ENCODE peak calls at places on chromosomes 3 and 15, in four cellular contexts. One of them, this sample, is unnamed.

GRCh38 chr3:73086071-73086494 is 24.6 kb downstream of the EBLN2 start:
- DNase-seq in breast epithelium: no peak
- DNase-seq in upper lobe of left lung: peak; percentile 51
- DNase-seq in Panc1: no peak
- DNase-seq in this sample: peak; percentile 42

GRCh38 chr3:57094606-57095005 is 34.1 kb downstream of the SPATA12 start:
- DNase-seq in upper lobe of left lung: no peak
- DNase-seq in Panc1: no peak
- DNase-seq in breast epithelium: no peak
- DNase-seq in this sample: no peak

GRCh38 chr3:61181874-61182273 is 69.4 kb downstream of the FHIT start:
- DNase-seq in upper lobe of left lung: no peak
- DNase-seq in Panc1: no peak
- DNase-seq in breast epithelium: no peak
- DNase-seq in this sample: no peak

GRCh38 chr3:13135811-13136321 is 62.6 kb upstream of the IQSEC1 start:
- DNase-seq in Panc1: no peak
- DNase-seq in upper lobe of left lung: peak; percentile 13
- DNase-seq in breast epithelium: no peak
- DNase-seq in this sample: no peak

GRCh38 chr15:75130597-75131268 is 70.9 kb upstream of the C15orf39 start:
- DNase-seq in upper lobe of left lung: no peak
- DNase-seq in breast epithelium: no peak
- DNase-seq in Panc1: no peak
- DNase-seq in this sample: peak; percentile 24

GRCh38 chr3:44596631-44597030 is 11.9 kb downstream of the ZNF660 start:
- DNase-seq in Panc1: no peak
- DNase-seq in upper lobe of left lung: no peak
- DNase-seq in breast epithelium: no peak
- DNase-seq in this sample: no peak

GRCh38 chr15:35583863-35584528 is 38.0 kb upstream of the DPH6 start:
- DNase-seq in Panc1: no peak
- DNase-seq in breast epithelium: no peak
- DNase-seq in upper lobe of left lung: no peak
- DNase-seq in this sample: no peak

GRCh38 chr3:147705626-147706025 is 296.5 kb downstream of the ZIC1 start:
- DNase-seq in breast epithelium: no peak
- DNase-seq in upper lobe of left lung: no peak
- DNase-seq in Panc1: no peak
- DNase-seq in this sample: no peak

GRCh38 chr3:38098376-38098723 is 38.6 kb downstream of the ACAA1 start:
- DNase-seq in Panc1: no peak
- DNase-seq in upper lobe of left lung: no peak
- DNase-seq in breast epithelium: no peak
- DNase-seq in this sample: no peak

GRCh38 chr3:16945330-16945729 is 60.6 kb downstream of the PLCL2 start:
- DNase-seq in Panc1: no peak
- DNase-seq in breast epithelium: no peak
- DNase-seq in upper lobe of left lung: no peak
- DNase-seq in this sample: no peak

GRCh38 chr15:70826634-70827033 is 27.3 kb downstream of the LARP6 start:
- DNase-seq in breast epithelium: no peak
- DNase-seq in upper lobe of left lung: peak; percentile 60
- DNase-seq in Panc1: peak; percentile 57
- DNase-seq in this sample: peak; percentile 24

GRCh38 chr3:27228805-27229204 is 140.4 kb downstream of the NEK10 start:
- DNase-seq in breast epithelium: no peak
- DNase-seq in upper lobe of left lung: no peak
- DNase-seq in Panc1: no peak
- DNase-seq in this sample: no peak

DNA sequence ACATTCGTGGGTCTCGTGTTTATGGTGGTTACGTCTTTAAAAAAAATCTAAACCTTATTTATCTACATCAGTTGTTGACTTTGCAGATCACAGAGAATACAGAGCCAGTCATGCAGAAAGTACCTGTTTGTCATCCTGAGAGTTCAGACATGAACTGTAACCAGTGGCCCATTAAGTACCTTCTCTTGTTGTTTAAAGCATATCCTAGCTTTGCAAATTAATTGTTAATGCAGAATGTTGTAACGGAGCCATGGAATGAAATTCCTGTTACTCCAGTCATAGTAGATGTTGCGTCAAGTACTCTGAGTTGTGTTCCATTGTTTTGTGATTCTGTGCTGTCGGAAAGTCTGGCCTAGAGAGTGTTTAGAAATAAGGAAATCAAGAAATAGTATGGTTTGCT is 205.2 kb downstream of the RBMS3 start:
- DNase-seq in breast epithelium: no peak
- DNase-seq in upper lobe of left lung: no peak
- DNase-seq in Panc1: no peak
- DNase-seq in this sample: no peak
- TF ChIP-seq POLR2AphosphoS5 in breast epithelium: no peak
- TF ChIP-seq POLR2AphosphoS5 in upper lobe of left lung: no peak
- TF ChIP-seq POLR2AphosphoS5 in Panc1: no peak
- TF ChIP-seq POLR2AphosphoS5 in this sample: peak; percentile 48

DNA sequence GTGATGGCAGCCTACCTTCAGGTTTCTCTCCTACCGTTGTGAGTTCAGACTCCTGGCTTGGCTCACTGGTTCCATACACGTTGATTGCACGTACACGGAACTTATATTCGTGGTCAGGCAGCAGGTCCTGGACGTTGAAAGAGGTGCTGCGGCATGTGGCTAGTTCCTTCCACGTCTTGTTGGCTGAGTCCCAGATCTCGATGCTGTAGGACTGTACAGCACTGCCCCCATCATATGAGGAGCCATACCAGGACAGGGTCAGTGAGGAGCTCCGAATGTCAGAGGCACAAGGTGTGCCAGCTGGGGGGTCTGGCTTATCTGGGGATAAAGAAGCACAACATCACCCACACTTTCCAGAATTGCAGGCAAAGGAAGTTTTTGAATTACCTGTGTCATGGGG is 72.3 kb upstream of the HACD2 start:
- DNase-seq in breast epithelium: no peak
- DNase-seq in upper lobe of left lung: no peak
- DNase-seq in Panc1: no peak
- DNase-seq in this sample: peak; percentile 37
- H3K4me1 ChIP-seq in breast epithelium: peaks cover 15% of the 10 kb centered on the region
- H3K4me1 ChIP-seq in upper lobe of left lung: peaks cover 98% of the 10 kb centered on the region
- H3K4me1 ChIP-seq in Panc1: no peaks in the 10 kb centered on the region
- H3K4me1 ChIP-seq in this sample: peaks cover 99% of the 10 kb centered on the region

GRCh38 chr3:155096303-155097008 is 16.3 kb downstream of the MME start:
- DNase-seq in breast epithelium: no peak
- DNase-seq in Panc1: no peak
- DNase-seq in upper lobe of left lung: no peak
- DNase-seq in this sample: no peak

GRCh38 chr3:155106059-155106458 is 25.9 kb downstream of the MME start:
- DNase-seq in upper lobe of left lung: no peak
- DNase-seq in breast epithelium: no peak
- DNase-seq in Panc1: no peak
- DNase-seq in this sample: no peak

GRCh38 chr3:155101398-155101797 is 21.3 kb downstream of the MME start:
- DNase-seq in upper lobe of left lung: no peak
- DNase-seq in Panc1: no peak
- DNase-seq in breast epithelium: no peak
- DNase-seq in this sample: no peak

GRCh38 chr3:155097009-155097349 is 16.9 kb downstream of the MME start:
- DNase-seq in upper lobe of left lung: no peak
- DNase-seq in Panc1: no peak
- DNase-seq in breast epithelium: no peak
- DNase-seq in this sample: no peak

DNA sequence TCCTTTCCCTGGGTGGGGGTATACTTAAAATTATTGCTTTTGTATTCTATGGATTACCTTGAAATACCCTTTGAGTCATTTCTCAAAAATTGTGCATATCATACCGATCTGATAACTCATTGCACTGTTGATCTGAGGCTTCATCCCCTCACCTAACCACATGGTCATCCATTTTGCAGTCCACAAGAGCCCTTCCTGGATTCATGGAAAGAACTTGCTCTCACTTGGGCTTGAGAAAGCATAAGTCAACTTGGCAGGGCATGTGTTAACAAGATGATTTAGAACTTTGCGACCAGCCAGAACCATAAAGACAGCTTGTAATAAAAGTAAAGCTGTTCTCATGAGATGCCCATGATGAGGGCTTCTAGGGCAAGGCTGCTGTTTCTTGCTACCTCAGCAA is 22.2 kb downstream of the MME start:
- DNase-seq in breast epithelium: no peak
- DNase-seq in Panc1: no peak
- DNase-seq in upper lobe of left lung: no peak
- DNase-seq in this sample: no peak
- H3K27ac ChIP-seq in breast epithelium: no peak overlapping the region
- H3K27ac ChIP-seq in Panc1: no peak overlapping the region
- H3K27ac ChIP-seq in upper lobe of left lung: no peak overlapping the region
- H3K27ac ChIP-seq in this sample: no peak overlapping the region

DNA sequence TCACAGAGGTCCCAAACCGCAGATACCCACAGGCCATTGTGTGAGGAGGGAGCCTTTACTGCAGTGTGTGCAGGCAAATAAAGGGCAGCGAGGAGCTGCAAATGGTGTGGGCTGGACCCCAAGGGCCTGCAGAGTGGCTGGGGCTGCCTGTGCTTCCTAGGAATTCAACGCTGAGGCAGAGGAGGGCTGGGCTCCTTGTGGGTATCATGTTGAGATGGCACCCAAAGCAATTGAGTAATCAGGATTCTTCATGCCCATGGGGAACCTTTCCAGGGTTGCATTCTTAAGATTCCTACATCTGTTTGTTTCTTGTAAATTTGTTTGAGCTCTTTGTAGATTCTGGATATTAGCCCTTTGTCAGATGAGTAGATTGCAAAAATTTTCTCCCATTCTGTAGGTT is 85.4 kb upstream of the LIPC start:
- DNase-seq in Panc1: no peak
- DNase-seq in breast epithelium: no peak
- DNase-seq in upper lobe of left lung: no peak
- DNase-seq in this sample: no peak
- TF ChIP-seq POLR2AphosphoS5 in Panc1: no peak
- TF ChIP-seq POLR2AphosphoS5 in breast epithelium: no peak
- TF ChIP-seq POLR2AphosphoS5 in upper lobe of left lung: no peak
- TF ChIP-seq POLR2AphosphoS5 in this sample: no peak

DNA sequence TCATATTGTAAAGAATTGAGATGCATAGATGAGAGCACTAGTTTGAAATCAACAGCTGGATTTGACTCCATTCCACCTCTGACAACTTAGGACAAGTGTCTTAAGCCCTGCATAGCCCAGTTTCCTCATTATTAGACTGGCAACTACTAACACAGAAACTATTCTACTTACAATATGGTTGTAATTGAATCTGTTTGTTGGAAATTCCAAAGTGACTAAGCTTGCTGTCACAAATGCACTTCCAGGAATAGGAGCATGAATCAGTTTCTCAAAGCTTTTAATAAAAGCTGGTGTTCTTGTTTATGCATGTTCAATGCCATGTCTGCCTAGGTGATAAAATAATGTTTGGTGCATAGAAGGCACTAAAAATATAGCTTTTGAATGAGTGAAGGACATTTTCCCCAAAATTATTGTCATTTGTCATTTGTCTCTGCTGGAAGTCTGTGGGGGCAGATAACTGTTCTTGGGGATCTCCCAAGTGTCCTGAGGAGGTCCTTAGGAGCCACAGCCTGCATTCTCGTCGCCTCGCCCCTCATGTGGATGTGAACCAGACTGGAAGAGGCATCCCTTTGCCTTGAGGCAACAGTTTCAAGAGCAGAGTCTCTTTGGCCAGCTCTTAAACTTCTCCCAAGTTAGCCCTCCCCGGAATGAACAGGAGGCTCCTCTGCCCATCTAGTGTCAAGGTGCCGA is 40.4 kb upstream of the CD47 start:
- DNase-seq in breast epithelium: no peak
- DNase-seq in Panc1: peak; percentile 87
- DNase-seq in upper lobe of left lung: no peak
- DNase-seq in this sample: no peak
- H3K4me1 ChIP-seq in breast epithelium: no peaks in the 10 kb centered on the region
- H3K4me1 ChIP-seq in Panc1: peaks cover 27% of the 10 kb centered on the region
- H3K4me1 ChIP-seq in upper lobe of left lung: peaks cover 32% of the 10 kb centered on the region
- H3K4me1 ChIP-seq in this sample: peaks cover 34% of the 10 kb centered on the region

GRCh38 chr15:98663606-98664005 is 15.3 kb downstream of the IGF1R start:
- DNase-seq in breast epithelium: no peak
- DNase-seq in Panc1: no peak
- DNase-seq in upper lobe of left lung: no peak
- DNase-seq in this sample: no peak
- H3K27ac ChIP-seq in breast epithelium: no peak overlapping the region
- H3K27ac ChIP-seq in Panc1: no peak overlapping the region
- H3K27ac ChIP-seq in upper lobe of left lung: no peak overlapping the region
- H3K27ac ChIP-seq in this sample: no peak overlapping the region

DNA sequence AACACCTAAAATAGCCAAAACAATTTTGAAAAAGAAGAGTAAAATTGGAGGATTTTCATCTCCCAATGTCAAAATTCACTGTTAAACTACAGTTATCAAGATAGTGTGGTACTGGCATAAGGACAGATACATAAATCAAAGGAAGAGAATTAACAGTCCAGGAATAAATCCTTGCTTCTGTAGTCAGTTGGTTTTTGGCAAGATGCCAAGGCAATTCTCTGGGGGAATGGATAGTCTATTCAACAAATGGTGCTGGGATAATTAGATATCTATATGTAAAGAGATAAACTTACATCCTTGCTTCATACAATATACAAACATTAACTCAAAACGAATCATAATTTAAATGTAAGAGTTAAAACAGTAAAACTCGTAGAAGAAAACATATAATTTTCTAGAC is 57.9 kb upstream of the SELENOK start:
- DNase-seq in upper lobe of left lung: no peak
- DNase-seq in breast epithelium: no peak
- DNase-seq in Panc1: no peak
- DNase-seq in this sample: no peak
- TF ChIP-seq POLR2AphosphoS5 in upper lobe of left lung: no peak
- TF ChIP-seq POLR2AphosphoS5 in breast epithelium: no peak
- TF ChIP-seq POLR2AphosphoS5 in Panc1: no peak
- TF ChIP-seq POLR2AphosphoS5 in this sample: no peak

DNA sequence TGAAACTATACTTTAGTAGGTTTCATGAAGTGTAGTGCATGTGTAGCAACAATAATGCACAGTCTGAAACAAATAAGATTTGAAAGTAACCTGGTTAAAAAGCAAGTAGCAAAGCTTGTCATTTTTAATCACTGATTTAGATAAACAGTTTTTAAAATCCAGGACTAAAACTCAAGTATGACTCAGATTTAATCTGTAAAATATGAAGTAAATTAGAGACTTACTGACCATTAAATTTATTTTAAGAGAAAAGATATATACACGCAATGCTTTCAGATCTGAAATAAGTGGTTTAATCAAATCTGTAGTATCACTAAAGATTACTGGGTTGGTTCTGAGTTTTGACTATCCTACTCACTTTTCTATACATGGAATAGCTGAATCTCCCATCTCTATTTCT is 300.7 kb upstream of the RBMS3 start:
- DNase-seq in breast epithelium: no peak
- DNase-seq in upper lobe of left lung: no peak
- DNase-seq in Panc1: no peak
- DNase-seq in this sample: no peak
- H3K4me1 ChIP-seq in breast epithelium: no peaks in the 10 kb centered on the region
- H3K4me1 ChIP-seq in upper lobe of left lung: no peaks in the 10 kb centered on the region
- H3K4me1 ChIP-seq in Panc1: no peaks in the 10 kb centered on the region
- H3K4me1 ChIP-seq in this sample: no peaks in the 10 kb centered on the region

DNA sequence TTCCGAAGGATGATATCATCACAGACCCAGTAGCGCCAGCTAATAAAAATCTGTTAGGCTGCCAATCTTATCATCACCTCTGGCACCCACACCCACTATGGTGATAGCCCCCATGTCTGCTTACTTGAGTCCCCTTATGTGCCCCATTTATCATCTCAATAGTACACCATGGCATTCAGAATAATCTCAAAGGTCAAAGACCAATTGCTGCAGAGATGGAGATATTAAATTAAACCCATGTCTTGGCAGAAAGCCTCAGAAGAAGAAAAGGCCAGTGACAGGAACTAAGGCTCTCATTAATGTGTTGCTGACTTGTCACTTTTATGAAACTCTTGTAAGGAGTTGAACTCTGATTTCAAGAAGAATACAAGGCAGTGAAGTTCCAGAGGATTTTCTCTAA is 32.8 kb downstream of the CPNE4 start:
- DNase-seq in upper lobe of left lung: no peak
- DNase-seq in breast epithelium: no peak
- DNase-seq in Panc1: no peak
- DNase-seq in this sample: no peak
- H3K27ac ChIP-seq in upper lobe of left lung: no peak overlapping the region
- H3K27ac ChIP-seq in breast epithelium: no peak overlapping the region
- H3K27ac ChIP-seq in Panc1: no peak overlapping the region
- H3K27ac ChIP-seq in this sample: no peak overlapping the region